ENCODE peak calls at places on chromosomes 1 and 21, in six cellular contexts. One of them, this sample, is unnamed.

GRCh38 chr1:11515403-11516300 is 36.7 kb downstream of the DISP3 start:
- DNase-seq in H9: peak; percentile 17
- DNase-seq in mesenchymal stem cell: no peak
- DNase-seq in H1: no peak
- DNase-seq in IMR-90: no peak
- DNase-seq in trophoblast cell: no peak
- DNase-seq in this sample: no peak

GRCh38 chr1:109929588-109930251 is 19.1 kb downstream of the CSF1 start:
- DNase-seq in H9: peak; percentile 17
- DNase-seq in mesenchymal stem cell: no peak
- DNase-seq in H1: no peak
- DNase-seq in IMR-90: no peak
- DNase-seq in trophoblast cell: no peak
- DNase-seq in this sample: no peak

GRCh38 chr1:234782057-234782800 is 172.3 kb upstream of the IRF2BP2 start:
- DNase-seq in H9: peak; percentile 24
- DNase-seq in mesenchymal stem cell: peak; percentile 11
- DNase-seq in H1: no peak
- DNase-seq in IMR-90: peak; percentile 17
- DNase-seq in trophoblast cell: peak; percentile 14
- DNase-seq in this sample: no peak

GRCh38 chr1:245256528-245256927 is 101.7 kb downstream of the KIF26B start:
- DNase-seq in H9: peak; percentile 72
- DNase-seq in mesenchymal stem cell: no peak
- DNase-seq in H1: peak; percentile 34
- DNase-seq in IMR-90: no peak
- DNase-seq in trophoblast cell: no peak
- DNase-seq in this sample: no peak

GRCh38 chr1:227998374-227999055 is 8.3 kb upstream of the WNT3A start:
- DNase-seq in H9: no peak
- DNase-seq in mesenchymal stem cell: no peak
- DNase-seq in H1: no peak
- DNase-seq in IMR-90: no peak
- DNase-seq in trophoblast cell: no peak
- DNase-seq in this sample: no peak

GRCh38 chr1:3742439-3743298 is 9.6 kb upstream of the CCDC27 start:
- DNase-seq in H9: no peak
- DNase-seq in mesenchymal stem cell: no peak
- DNase-seq in H1: no peak
- DNase-seq in IMR-90: no peak
- DNase-seq in trophoblast cell: no peak
- DNase-seq in this sample: no peak

GRCh38 chr1:8873506-8874229 is 4.8 kb downstream of the ENO1 start:
- DNase-seq in H9: peak; percentile 90
- DNase-seq in mesenchymal stem cell: peak; percentile 98
- DNase-seq in H1: peak; percentile 84
- DNase-seq in IMR-90: peak; percentile 98
- DNase-seq in trophoblast cell: peak; percentile 65
- DNase-seq in this sample: no peak

GRCh38 chr1:41768538-41768937 is 150.2 kb downstream of the HIVEP3 start:
- DNase-seq in H9: no peak
- DNase-seq in mesenchymal stem cell: no peak
- DNase-seq in H1: no peak
- DNase-seq in IMR-90: no peak
- DNase-seq in trophoblast cell: peak; percentile 19
- DNase-seq in this sample: no peak

GRCh38 chr1:150001415-150001814 is 9.1 kb downstream of the OTUD7B start:
- DNase-seq in H9: no peak
- DNase-seq in mesenchymal stem cell: no peak
- DNase-seq in H1: no peak
- DNase-seq in IMR-90: no peak
- DNase-seq in trophoblast cell: no peak
- DNase-seq in this sample: no peak

GRCh38 chr1:202505356-202505755 is 156.9 kb downstream of the PPP1R12B start:
- DNase-seq in H9: no peak
- DNase-seq in mesenchymal stem cell: peak; percentile 35
- DNase-seq in H1: no peak
- DNase-seq in IMR-90: peak; percentile 85
- DNase-seq in trophoblast cell: peak; percentile 63
- DNase-seq in this sample: no peak

GRCh38 chr1:89842547-89843278 is 21.9 kb downstream of the LRRC8D start:
- DNase-seq in H9: no peak
- DNase-seq in mesenchymal stem cell: peak; percentile 79
- DNase-seq in H1: no peak
- DNase-seq in IMR-90: peak; percentile 57
- DNase-seq in trophoblast cell: no peak
- DNase-seq in this sample: no peak

GRCh38 chr21:35927262-35927661 is 133.1 kb downstream of the SETD4 start:
- DNase-seq in H9: no peak
- DNase-seq in mesenchymal stem cell: no peak
- DNase-seq in H1: no peak
- DNase-seq in IMR-90: no peak
- DNase-seq in trophoblast cell: no peak
- DNase-seq in this sample: no peak

GRCh38 chr1:15330028-15330427 is 79.7 kb upstream of the EFHD2 start:
- DNase-seq in H9: no peak
- DNase-seq in mesenchymal stem cell: no peak
- DNase-seq in H1: no peak
- DNase-seq in IMR-90: no peak
- DNase-seq in trophoblast cell: peak; percentile 7
- DNase-seq in this sample: no peak

GRCh38 chr1:65067491-65068201 is 80.4 kb upstream of the AK4 start:
- DNase-seq in H9: peak; percentile 80
- DNase-seq in mesenchymal stem cell: peak; percentile 89
- DNase-seq in H1: no peak
- DNase-seq in IMR-90: peak; percentile 56
- DNase-seq in trophoblast cell: peak; percentile 72
- DNase-seq in this sample: peak; percentile 74

GRCh38 chr1:42152907-42153597 is at the start of gene GUCA2B:
- DNase-seq in H9: no peak
- DNase-seq in mesenchymal stem cell: no peak
- DNase-seq in H1: no peak
- DNase-seq in IMR-90: no peak
- DNase-seq in trophoblast cell: no peak
- DNase-seq in this sample: no peak

GRCh38 chr1:15736035-15736665 is at the start of gene SLC25A34:
- DNase-seq in H9: no peak
- DNase-seq in mesenchymal stem cell: no peak
- DNase-seq in H1: no peak
- DNase-seq in IMR-90: no peak
- DNase-seq in trophoblast cell: peak; percentile 63
- DNase-seq in this sample: no peak

GRCh38 chr1:166730299-166730888 is 108.9 kb upstream of the POGK start:
- DNase-seq in H9: peak; percentile 36
- DNase-seq in mesenchymal stem cell: no peak
- DNase-seq in H1: no peak
- DNase-seq in IMR-90: no peak
- DNase-seq in trophoblast cell: peak; percentile 14
- DNase-seq in this sample: no peak

GRCh38 chr1:228852015-228852414 is 116.7 kb downstream of the RHOU start:
- DNase-seq in H9: peak; percentile 37
- DNase-seq in mesenchymal stem cell: no peak
- DNase-seq in H1: no peak
- DNase-seq in IMR-90: no peak
- DNase-seq in trophoblast cell: no peak
- DNase-seq in this sample: no peak

GRCh38 chr21:30563630-30564029 is 2.5 kb upstream of the KRTAP19-7 start:
- DNase-seq in H9: no peak
- DNase-seq in mesenchymal stem cell: no peak
- DNase-seq in H1: no peak
- DNase-seq in IMR-90: no peak
- DNase-seq in trophoblast cell: no peak
- DNase-seq in this sample: no peak

GRCh38 chr21:30561957-30562356 is 843 bp upstream of the KRTAP19-7 start:
- DNase-seq in H9: no peak
- DNase-seq in mesenchymal stem cell: no peak
- DNase-seq in H1: no peak
- DNase-seq in IMR-90: no peak
- DNase-seq in trophoblast cell: no peak
- DNase-seq in this sample: no peak

GRCh38 chr21:30563072-30563471 is 2.0 kb upstream of the KRTAP19-7 start:
- DNase-seq in H9: no peak
- DNase-seq in mesenchymal stem cell: no peak
- DNase-seq in H1: no peak
- DNase-seq in IMR-90: no peak
- DNase-seq in trophoblast cell: no peak
- DNase-seq in this sample: no peak

DNA sequence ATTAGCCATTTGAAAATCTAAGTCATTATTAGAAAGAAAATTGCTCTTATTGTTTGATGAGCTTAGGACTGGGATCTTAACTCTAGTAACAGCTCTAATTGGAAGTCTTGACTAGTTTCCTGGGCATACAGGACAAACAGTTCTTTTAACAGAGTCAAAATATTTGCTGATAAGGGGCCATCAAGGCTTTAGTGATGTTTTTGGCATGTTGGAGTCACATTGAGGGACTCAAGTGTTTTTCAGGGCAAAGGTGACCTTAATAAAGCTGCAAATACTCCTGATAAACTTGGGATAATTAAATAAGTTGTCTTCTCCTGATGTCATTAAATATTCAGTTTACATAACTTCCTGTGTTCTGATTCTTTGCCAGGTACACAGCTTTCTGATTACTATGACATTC is 6.5 kb upstream of the KRTAP19-7 start:
- DNase-seq in H9: no peak
- DNase-seq in mesenchymal stem cell: no peak
- DNase-seq in H1: no peak
- DNase-seq in IMR-90: no peak
- DNase-seq in trophoblast cell: no peak
- DNase-seq in this sample: no peak
- H2BK120ac ChIP-seq in H9: no peak overlapping the region
- H2BK120ac ChIP-seq in mesenchymal stem cell: no peak overlapping the region
- H2BK120ac ChIP-seq in H1: no peak overlapping the region
- H2BK120ac ChIP-seq in IMR-90: no peak overlapping the region
- H2BK120ac ChIP-seq in trophoblast cell: no peak overlapping the region
- H2BK120ac ChIP-seq in this sample: no peak overlapping the region

DNA sequence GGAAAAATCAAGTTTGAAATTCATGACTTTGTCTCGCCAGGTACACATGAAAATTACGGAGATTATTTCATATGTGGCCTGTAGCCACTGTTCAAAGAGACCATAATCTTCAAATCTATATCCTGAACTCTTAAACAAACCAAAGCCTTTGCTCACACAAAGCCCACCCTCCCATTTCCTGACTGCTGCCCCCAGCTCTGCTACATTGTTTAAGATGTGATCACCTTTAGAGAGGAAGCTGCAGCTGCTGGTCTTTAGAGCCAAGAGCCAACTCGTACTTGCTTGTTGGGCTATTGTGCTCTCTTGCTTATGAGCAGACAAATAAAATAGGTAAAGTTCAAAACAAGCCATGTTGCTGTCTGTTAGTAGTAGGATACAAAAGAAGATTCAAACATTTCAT is 71.9 kb downstream of the DTL start:
- DNase-seq in H9: no peak
- DNase-seq in mesenchymal stem cell: no peak
- DNase-seq in H1: no peak
- DNase-seq in IMR-90: no peak
- DNase-seq in trophoblast cell: no peak
- DNase-seq in this sample: no peak
- H3K14ac ChIP-seq in H9: no peak overlapping the region
- H3K14ac ChIP-seq in mesenchymal stem cell: no peak overlapping the region
- H3K14ac ChIP-seq in H1: no peak overlapping the region
- H3K14ac ChIP-seq in IMR-90: no peak overlapping the region
- H3K14ac ChIP-seq in trophoblast cell: no peak overlapping the region
- H3K14ac ChIP-seq in this sample: no peak overlapping the region

DNA sequence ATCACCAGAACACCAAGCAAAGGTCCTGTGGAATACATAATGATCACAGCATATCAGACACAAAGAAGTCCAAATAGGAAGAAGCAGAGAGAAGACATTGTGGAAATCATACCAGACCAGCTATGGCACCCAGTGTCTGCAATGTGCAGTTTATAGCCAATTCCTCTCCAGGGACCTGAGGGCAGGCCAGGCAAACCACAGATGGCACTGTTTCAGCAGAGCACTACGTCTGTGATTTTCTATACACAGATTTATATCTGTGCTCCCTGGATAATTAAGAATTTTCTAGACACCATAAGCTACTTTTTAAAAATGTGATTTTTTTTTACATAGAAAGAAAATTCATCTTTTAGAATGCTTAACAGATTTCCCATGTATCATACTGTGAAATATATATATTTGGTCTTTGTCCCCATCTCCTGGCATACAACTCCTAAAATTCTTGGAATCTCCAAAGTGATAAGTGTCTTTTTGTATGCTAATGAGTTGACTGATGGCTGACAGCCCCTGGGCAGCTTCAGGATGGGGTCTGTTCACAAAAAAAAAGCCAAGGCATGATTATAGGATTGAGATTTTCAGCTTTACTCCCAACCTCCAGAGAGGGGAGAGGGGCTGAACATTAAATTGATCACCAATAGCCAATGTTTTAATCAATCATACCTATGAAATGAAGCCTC is 498.1 kb downstream of the SIPA1L2 start:
- DNase-seq in H9: no peak
- DNase-seq in mesenchymal stem cell: no peak
- DNase-seq in H1: no peak
- DNase-seq in IMR-90: no peak
- DNase-seq in trophoblast cell: no peak
- DNase-seq in this sample: no peak
- H2AK5ac ChIP-seq in H9: no peak overlapping the region
- H2AK5ac ChIP-seq in mesenchymal stem cell: no peak overlapping the region
- H2AK5ac ChIP-seq in H1: no peak overlapping the region
- H2AK5ac ChIP-seq in IMR-90: peak overlapping the region; percentile 4
- H2AK5ac ChIP-seq in trophoblast cell: no peak overlapping the region
- H2AK5ac ChIP-seq in this sample: no peak overlapping the region

GRCh38 chr1:175829845-175830244 is 86.5 kb upstream of the TNR start:
- DNase-seq in H9: no peak
- DNase-seq in mesenchymal stem cell: no peak
- DNase-seq in H1: no peak
- DNase-seq in IMR-90: no peak
- DNase-seq in trophoblast cell: peak; percentile 52
- DNase-seq in this sample: no peak

GRCh38 chr1:175833502-175833901 is 90.1 kb upstream of the TNR start:
- DNase-seq in H9: no peak
- DNase-seq in mesenchymal stem cell: no peak
- DNase-seq in H1: no peak
- DNase-seq in IMR-90: no peak
- DNase-seq in trophoblast cell: no peak
- DNase-seq in this sample: no peak

GRCh38 chr1:175834597-175834996 is 91.2 kb upstream of the TNR start:
- DNase-seq in H9: no peak
- DNase-seq in mesenchymal stem cell: no peak
- DNase-seq in H1: no peak
- DNase-seq in IMR-90: no peak
- DNase-seq in trophoblast cell: no peak
- DNase-seq in this sample: no peak

GRCh38 chr1:175826705-175827104 is 83.3 kb upstream of the TNR start:
- DNase-seq in H9: no peak
- DNase-seq in mesenchymal stem cell: no peak
- DNase-seq in H1: no peak
- DNase-seq in IMR-90: no peak
- DNase-seq in trophoblast cell: no peak
- DNase-seq in this sample: no peak

DNA sequence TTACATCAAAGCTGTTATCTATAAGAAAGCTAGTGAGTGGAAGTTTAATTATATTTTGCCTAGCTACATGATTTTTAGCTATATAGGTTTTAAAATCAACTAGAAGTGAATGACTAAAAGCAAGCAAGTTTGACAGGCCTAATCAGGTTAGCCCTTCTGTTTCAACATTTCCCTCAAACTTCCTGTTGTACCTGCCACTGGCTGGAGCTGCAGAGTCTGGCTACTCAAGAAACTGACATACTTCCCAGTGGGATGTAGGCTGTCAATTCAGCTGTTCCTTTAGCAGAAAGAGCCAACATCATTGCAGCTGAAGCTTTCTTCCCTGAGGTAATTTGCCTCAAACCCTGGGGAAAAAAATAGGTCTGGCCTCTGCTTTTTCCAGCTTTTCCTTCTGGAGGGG is 87.1 kb upstream of the TNR start:
- DNase-seq in H9: no peak
- DNase-seq in mesenchymal stem cell: no peak
- DNase-seq in H1: no peak
- DNase-seq in IMR-90: no peak
- DNase-seq in trophoblast cell: no peak
- DNase-seq in this sample: no peak
- H2BK120ac ChIP-seq in H9: no peak overlapping the region
- H2BK120ac ChIP-seq in mesenchymal stem cell: no peak overlapping the region
- H2BK120ac ChIP-seq in H1: no peak overlapping the region
- H2BK120ac ChIP-seq in IMR-90: no peak overlapping the region
- H2BK120ac ChIP-seq in trophoblast cell: no peak overlapping the region
- H2BK120ac ChIP-seq in this sample: no peak overlapping the region